ENCODE peak calls at places on chromosomes 12 and 14, in seven cellular contexts. C, H, P, G, A, S and R are unnamed samples. For H3K4me1, the result is how much of the 10 kb centered on the place peaks cover.

GRCh38 chr12:21934173-21934572 is 7.1 kb downstream of the ABCC9 start:
- DNase-seq in C (no peak), H (no peak), P (no peak), G (no peak), A (no peak), S (no peak), R (no peak)

GRCh38 chr12:3042394-3042793 is 34.8 kb upstream of the TSPAN9 start:
- DNase-seq in C (no peak), H (no peak), P (peak), G (no peak), A (no peak), S (no peak), R (peak)

GRCh38 chr14:89377544-89377943 is 39.5 kb downstream of the FOXN3 start:
- DNase-seq in C (no peak), H (no peak), P (no peak), G (no peak), A (no peak), S (no peak), R (no peak)

GRCh38 chr14:94450722-94451090 is 1.9 kb downstream of the SERPINA11 start:
- DNase-seq in C (no peak), H (no peak), P (no peak), G (no peak), A (peak), S (no peak), R (no peak)

GRCh38 chr12:48296586-48297396 is 53.9 kb downstream of the ZNF641 start:
- DNase-seq in C (peak), H (peak), P (peak), G (peak), A (peak), S (no peak), R (peak)

GRCh38 chr12:124490584-124491305 is 76.7 kb downstream of the NCOR2 start:
- DNase-seq in C (peak), H (no peak), P (peak), G (peak), A (no peak), S (no peak), R (peak)

GRCh38 chr12:105840384-105840783 is 298.4 kb downstream of the NUAK1 start:
- DNase-seq in C (no peak), H (no peak), P (no peak), G (no peak), A (no peak), S (no peak), R (no peak)

GRCh38 chr14:104386281-104386841 is 193.2 kb upstream of the C14orf180 start:
- DNase-seq in C (peak), H (no peak), P (no peak), G (no peak), A (no peak), S (no peak), R (no peak)

GRCh38 chr12:49943663-49943945 is 6.9 kb upstream of the AQP2 start:
- DNase-seq in C (no peak), H (no peak), P (no peak), G (no peak), A (no peak), S (no peak), R (no peak)

GRCh38 chr14:105840266-105841021 is 314.1 kb downstream of the TMEM121 start:
- DNase-seq in C (no peak), H (no peak), P (no peak), G (no peak), A (no peak), S (no peak), R (no peak)

GRCh38 chr12:60832300-60832699 is 1236.5 kb downstream of the SLC16A7 start:
- DNase-seq in C (no peak), H (no peak), P (no peak), G (no peak), A (no peak), S (no peak), R (no peak)

GRCh38 chr12:41963398-41963797 is 181.3 kb downstream of the GXYLT1 start:
- DNase-seq in C (no peak), H (no peak), P (no peak), G (no peak), A (no peak), S (no peak), R (no peak)

GRCh38 chr14:106848330-106849121 is 1322.1 kb downstream of the TMEM121 start:
- DNase-seq in C (peak), H (peak), P (no peak), G (peak), A (no peak), S (no peak), R (no peak)

GRCh38 chr14:102949801-102950451 is 27.5 kb downstream of the AMN start:
- DNase-seq in C (no peak), H (no peak), P (no peak), G (no peak), A (no peak), S (no peak), R (peak)

GRCh38 chr12:123813349-123813748 is 51.2 kb downstream of the DNAH10 start:
- DNase-seq in C (no peak), H (no peak), P (no peak), G (no peak), A (no peak), S (no peak), R (no peak)

GRCh38 chr12:93292213-93292612 is 85.5 kb upstream of the NUDT4 start:
- DNase-seq in C (no peak), H (no peak), P (no peak), G (no peak), A (no peak), S (no peak), R (no peak)

GRCh38 chr14:78363008-78363407 is 192.8 kb downstream of the NRXN3 start:
- DNase-seq in C (no peak), H (no peak), P (no peak), G (no peak), A (no peak), S (no peak), R (no peak)

GRCh38 chr12:117485984-117486839 is 124.8 kb upstream of the NOS1 start:
- DNase-seq in C (no peak), H (peak), P (no peak), G (no peak), A (no peak), S (no peak), R (no peak)

GRCh38 chr12:110790301-110790700 is 47.6 kb upstream of the PPP1CC start:
- DNase-seq in C (no peak), H (no peak), P (no peak), G (no peak), A (no peak), S (no peak), R (no peak)

GRCh38 chr12:92930421-92930820 is 1.3 kb upstream of the EEA1 start:
- DNase-seq in C (no peak), H (no peak), P (no peak), G (no peak), A (no peak), S (no peak), R (no peak)

GRCh38 chr12:77615331-77615730 is 215.4 kb upstream of the NAV3 start:
- DNase-seq in C (no peak), H (peak), P (no peak), G (no peak), A (peak), S (no peak), R (no peak)

GRCh38 chr12:115946867-115947695 is 330.4 kb downstream of the MED13L start:
- DNase-seq in C (no peak), H (no peak), P (no peak), G (no peak), A (peak), S (no peak), R (no peak)

GRCh38 chr12:3977621-3978020 is 104.4 kb upstream of the PARP11 start:
- DNase-seq in C (no peak), H (no peak), P (no peak), G (no peak), A (no peak), S (no peak), R (no peak)

DNA sequence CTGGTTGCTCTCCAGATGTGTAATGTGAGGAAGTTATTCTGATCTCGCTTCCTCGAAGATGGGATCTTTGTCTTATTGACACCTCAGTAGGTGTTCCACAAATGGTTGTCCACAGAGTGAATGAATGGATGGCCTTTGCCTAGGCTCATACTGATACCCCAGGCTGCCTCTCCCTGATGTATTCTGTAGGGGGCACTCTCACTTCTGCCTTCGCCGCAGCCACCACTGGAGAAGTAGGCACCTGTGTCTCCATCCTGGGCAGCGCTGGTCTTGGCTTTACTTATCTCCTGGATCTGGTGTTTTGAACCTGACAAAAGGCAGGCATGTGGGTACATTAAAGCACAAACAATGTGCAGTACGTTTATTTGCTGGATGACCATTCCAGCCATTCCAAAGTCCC is 82.1 kb downstream of the ZFP36L1 start:
- DNase-seq in C (no peak), H (no peak), P (no peak), G (no peak), A (no peak), S (no peak), R (no peak)
- H3K4me1 ChIP-seq in C (under half), H (under half), P (under half), G (under half), A (under half), S (under half), R (under half)

GRCh38 chr14:37590810-37591139 is 4.3 kb downstream of the FOXA1 start:
- DNase-seq in C (no peak), H (no peak), P (no peak), G (no peak), A (no peak), S (no peak), R (no peak)

GRCh38 chr14:37590096-37590809 is 4.8 kb downstream of the FOXA1 start:
- DNase-seq in C (no peak), H (no peak), P (no peak), G (no peak), A (no peak), S (no peak), R (no peak)

GRCh38 chr14:37587881-37588666 is 7.0 kb downstream of the FOXA1 start:
- DNase-seq in C (no peak), H (peak), P (no peak), G (no peak), A (peak), S (no peak), R (no peak)

GRCh38 chr14:37588667-37588955 is 6.4 kb downstream of the FOXA1 start:
- DNase-seq in C (no peak), H (no peak), P (no peak), G (no peak), A (peak), S (no peak), R (no peak)

DNA sequence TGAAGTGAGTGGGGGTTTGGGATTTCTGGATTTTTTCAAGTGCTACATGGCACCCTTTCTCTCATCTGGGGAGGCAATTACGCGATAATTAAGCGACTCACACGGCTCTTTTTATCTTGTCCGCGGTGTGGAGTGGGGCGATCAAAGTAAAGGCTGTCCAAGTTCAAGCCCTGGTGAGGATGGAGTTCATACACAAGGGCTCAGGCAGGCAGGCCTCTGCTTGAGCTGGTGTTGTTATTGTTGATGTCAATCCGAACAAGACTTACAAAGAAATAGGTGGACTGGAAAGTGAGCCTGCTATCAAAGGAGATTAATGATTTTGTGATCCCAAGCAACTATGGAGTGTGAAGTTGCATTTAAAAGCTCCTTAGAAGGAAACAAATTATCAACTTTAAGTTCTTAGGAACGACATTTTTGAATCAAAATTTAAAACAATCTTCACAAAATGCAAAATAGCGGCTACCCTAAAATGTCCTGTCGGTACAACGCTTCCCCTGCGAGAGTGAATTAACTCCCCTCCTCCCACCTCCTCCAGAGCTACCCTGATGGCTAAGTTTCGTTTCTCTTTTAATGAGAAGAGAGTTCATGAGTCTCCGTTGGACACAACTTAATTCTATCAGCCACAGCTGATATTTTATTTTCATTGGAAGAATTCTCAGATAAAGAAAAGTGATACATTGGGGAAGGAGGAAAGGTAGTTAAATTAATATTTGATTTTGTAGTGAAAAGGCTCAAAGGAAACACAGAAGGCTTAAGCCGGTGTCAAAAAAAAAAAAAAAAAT is 5.9 kb downstream of the FOXA1 start:
- DNase-seq in C (no peak), H (peak), P (no peak), G (no peak), A (peak), S (no peak), R (no peak)
- H3K4me3 ChIP-seq in C (no peak), H (peak), P (no peak), G (no peak), A (peak), S (no peak), R (no peak)

DNA sequence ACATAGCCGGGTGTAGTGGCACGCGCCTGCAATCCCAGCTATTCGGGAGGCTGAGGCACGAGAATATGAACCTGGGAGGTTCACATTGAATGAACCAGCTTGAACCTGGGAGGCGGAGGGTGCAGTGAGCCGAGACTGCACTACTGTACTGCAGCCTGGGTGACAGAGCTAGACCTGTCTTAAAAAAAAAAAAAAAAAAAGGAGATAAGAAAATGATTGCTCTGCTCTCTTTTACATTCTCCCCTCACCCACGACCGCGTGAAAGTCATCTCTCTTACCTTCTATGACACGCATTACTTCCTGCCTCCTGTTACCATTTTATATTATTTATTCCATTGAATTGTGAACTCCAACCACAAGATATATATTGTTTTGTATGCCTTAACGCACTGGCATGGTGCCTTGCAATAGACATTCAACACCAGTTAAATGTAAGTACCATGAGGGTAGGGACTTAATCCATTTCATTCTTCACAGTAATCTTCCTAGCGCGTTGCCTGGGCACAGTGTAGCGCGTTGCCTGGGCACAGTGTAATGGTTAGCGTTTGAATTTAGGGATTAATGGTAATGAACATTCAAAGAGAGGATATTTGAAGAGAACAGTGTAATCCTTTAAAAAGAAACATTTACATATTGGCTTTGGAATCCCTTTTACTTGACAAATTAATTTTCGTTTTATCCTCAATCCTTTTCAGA is 2.7 kb downstream of the RAP1B start:
- DNase-seq in C (no peak), H (no peak), P (no peak), G (no peak), A (no peak), S (peak), R (no peak)
- H3K4me1 ChIP-seq in C (under half), H (under half), P (half or more), G (under half), A (under half), S (under half), R (half or more)

GRCh38 chr12:89345376-89345775 is 6.9 kb downstream of the DUSP6 start:
- DNase-seq in C (no peak), H (no peak), P (no peak), G (no peak), A (no peak), S (no peak), R (no peak)
- H3K4me3 ChIP-seq in C (no peak), H (no peak), P (no peak), G (no peak), A (peak), S (no peak), R (no peak)

GRCh38 chr14:91897121-91897701 is 29.9 kb upstream of the TC2N start:
- DNase-seq in C (no peak), H (peak), P (peak), G (no peak), A (peak), S (no peak), R (peak)

GRCh38 chr14:91899213-91899612 is 31.9 kb upstream of the TC2N start:
- DNase-seq in C (no peak), H (peak), P (no peak), G (no peak), A (no peak), S (no peak), R (no peak)

GRCh38 chr14:91893659-91894058 is 26.3 kb upstream of the TC2N start:
- DNase-seq in C (no peak), H (no peak), P (no peak), G (no peak), A (no peak), S (no peak), R (no peak)

GRCh38 chr14:91898256-91898843 is 31.0 kb upstream of the TC2N start:
- DNase-seq in C (no peak), H (no peak), P (no peak), G (no peak), A (no peak), S (no peak), R (no peak)

GRCh38 chr14:91896419-91896818 is 29.1 kb upstream of the TC2N start:
- DNase-seq in C (no peak), H (no peak), P (no peak), G (no peak), A (no peak), S (no peak), R (no peak)
- H3K4me1 ChIP-seq in C (under half), H (under half), P (under half), G (under half), A (under half), S (under half), R (under half)